ENCODE peak calls at places on chromosomes 13 and 19, in eight cellular contexts. V, B, L, N, Y, T, F and U are unnamed samples.

GRCh38 chr13:44243198-44243852 is 130.3 kb upstream of the SERP2 start:
- DNase-seq in N (no peak), T (peak), L (peak), B (peak), Y (no peak), F (peak), V (peak), U (no peak)

GRCh38 chr19:45079063-45079910 is at the start of gene GEMIN7:
- DNase-seq in F (peak), N (peak), L (peak), B (peak), T (peak), Y (peak), V (peak), U (no peak)

GRCh38 chr19:51131780-51132680 is 7.3 kb downstream of the SIGLEC9 start:
- DNase-seq in N (no peak), V (peak), B (no peak), T (no peak), F (no peak), L (peak), Y (peak), U (no peak)

GRCh38 chr13:39676315-39676876 is 20.9 kb downstream of the COG6 start:
- DNase-seq in V (peak), L (peak), N (no peak), Y (no peak), T (peak), F (no peak), B (peak), U (peak)

GRCh38 chr13:36973621-36974268 is 25.4 kb downstream of the ALG5 start:
- DNase-seq in B (no peak), N (no peak), V (no peak), L (no peak), T (no peak), Y (no peak), F (no peak), U (no peak)

GRCh38 chr13:27533155-27533643 is 82.8 kb upstream of the MTIF3 start:
- DNase-seq in F (peak), Y (peak), L (peak), T (peak), V (peak), N (no peak), B (peak), U (peak)

GRCh38 chr19:49196527-49197240 is 39.1 kb downstream of the TRPM4 start:
- DNase-seq in N (no peak), L (no peak), V (no peak), F (no peak), B (no peak), T (no peak), Y (no peak), U (no peak)

GRCh38 chr13:41691276-41691675 is 233.9 kb downstream of the RGCC start:
- DNase-seq in F (no peak), T (no peak), N (no peak), B (no peak), Y (no peak), L (peak), V (no peak), U (no peak)

GRCh38 chr19:4449022-4449825 is 8.4 kb downstream of the UBXN6 start:
- DNase-seq in B (no peak), T (no peak), N (no peak), L (peak), Y (no peak), F (no peak), V (no peak), U (no peak)

GRCh38 chr19:45457776-45458175 is 10.0 kb upstream of the FOSB start:
- DNase-seq in N (no peak), L (no peak), F (no peak), B (no peak), T (no peak), V (no peak), Y (no peak), U (no peak)

GRCh38 chr13:64239372-64239771 is 2823.7 kb upstream of the PCDH20 start:
- DNase-seq in N (no peak), L (peak), Y (no peak), F (peak), V (peak), T (peak), B (no peak), U (no peak)

GRCh38 chr19:58562126-58563033 is 4.0 kb upstream of the UBE2M start:
- DNase-seq in V (no peak), Y (peak), F (no peak), L (peak), T (no peak), B (no peak), N (no peak), U (no peak)

GRCh38 chr19:3243851-3244700 is 19.6 kb downstream of the CELF5 start:
- DNase-seq in L (peak), F (peak), T (no peak), Y (no peak), V (peak), N (no peak), B (no peak), U (peak)

GRCh38 chr13:101473458-101473857 is 21.0 kb downstream of the ITGBL1 start:
- DNase-seq in Y (peak), T (no peak), N (no peak), L (peak), F (peak), B (no peak), V (peak), U (peak)

GRCh38 chr19:7605490-7606222 is 10.0 kb downstream of the CAMSAP3 start:
- DNase-seq in Y (no peak), L (peak), N (no peak), V (no peak), B (peak), T (no peak), F (no peak), U (no peak)

GRCh38 chr13:30792257-30793000 is 57.1 kb downstream of the ALOX5AP start:
- DNase-seq in L (peak), T (peak), Y (peak), N (peak), F (peak), V (peak), B (peak), U (peak)

GRCh38 chr13:48849515-48849914 is 126.2 kb upstream of the FNDC3A start:
- DNase-seq in N (no peak), V (no peak), L (no peak), Y (no peak), F (no peak), T (no peak), B (no peak), U (no peak)

GRCh38 chr13:51222510-51223283 is 499 bp downstream of the FAM124A start:
- DNase-seq in B (peak), Y (no peak), N (no peak), V (no peak), T (no peak), F (no peak), L (no peak), U (no peak)

GRCh38 chr19:50308991-50309390 is 20.2 kb downstream of the KCNC3 start:
- DNase-seq in T (no peak), B (no peak), N (no peak), V (no peak), F (no peak), Y (no peak), L (no peak), U (no peak)

GRCh38 chr19:16441661-16442071 is 30.1 kb downstream of the EPS15L1 start:
- DNase-seq in L (no peak), F (no peak), V (no peak), Y (no peak), T (no peak), B (no peak), N (no peak), U (no peak)

GRCh38 chr19:461664-462551 is 1.1 kb upstream of the SHC2 start:
- DNase-seq in N (no peak), T (peak), B (no peak), Y (no peak), V (no peak), F (no peak), L (no peak), U (no peak)

GRCh38 chr13:114120486-114121430 is 11.7 kb downstream of the RASA3 start:
- DNase-seq in T (no peak), B (no peak), V (no peak), Y (no peak), N (no peak), F (no peak), L (no peak), U (no peak)

GRCh38 chr19:46784262-46785053 is 3.9 kb downstream of the SLC1A5 start:
- DNase-seq in N (peak), B (peak), T (peak), F (peak), V (peak), L (peak), Y (peak), U (no peak)

GRCh38 chr13:30191491-30192100 is 115.8 kb downstream of the KATNAL1 start:
- DNase-seq in T (peak), Y (no peak), N (no peak), B (peak), L (peak), V (peak), F (no peak), U (no peak)

GRCh38 chr19:3958836-3959765 is 11.8 kb downstream of the DAPK3 start:
- DNase-seq in B (no peak), F (no peak), T (no peak), N (no peak), V (no peak), Y (no peak), L (no peak), U (no peak)

GRCh38 chr13:112764028-112764427 is 74.2 kb downstream of the ATP11A start:
- DNase-seq in F (no peak), L (no peak), V (no peak), Y (no peak), N (no peak), B (no peak), T (no peak), U (no peak)

GRCh38 chr19:33724723-33725060 is 72.0 kb upstream of the KCTD15 start:
- DNase-seq in F (no peak), Y (no peak), B (peak), T (no peak), V (no peak), L (no peak), N (no peak), U (no peak)

GRCh38 chr13:90710355-90710754 is 637.1 kb upstream of the MIR17HG start:
- DNase-seq in T (no peak), L (no peak), B (no peak), F (no peak), N (no peak), Y (no peak), V (no peak), U (no peak)

GRCh38 chr13:83995930-83996329 is 113.7 kb upstream of the SLITRK1 start:
- DNase-seq in L (no peak), F (no peak), V (no peak), N (no peak), T (no peak), B (no peak), Y (no peak), U (no peak)

GRCh38 chr19:10855879-10856522 is 7.8 kb downstream of the C19orf38 start:
- DNase-seq in L (no peak), F (no peak), Y (no peak), N (no peak), T (no peak), B (no peak), V (no peak), U (no peak)